ENCODE peak calls at places on chromosomes 11 and 22, in ten cellular contexts. One of them, this sample, is unnamed.

GRCh38 chr11:129279326-129280026 is 87.4 kb upstream of the ARHGAP32 start:
- DNase-seq in omental fat pad: no peak
- DNase-seq in kidney epithelial cell: no peak
- DNase-seq in stimulated activated CD4-positive, alpha-beta T cell treated with anti-CD3 and anti-CD28 coated beads, Interleukin-4, amount 100 ng/mL, for 4 hours: peak
- DNase-seq in fibroblast of mammary gland: peak
- DNase-seq in GM03348: peak
- DNase-seq in AG10803: peak
- DNase-seq in cardiac fibroblast: peak
- DNase-seq in lung microvascular endothelial cell: peak
- DNase-seq in ureter: peak
- DNase-seq in this sample: peak

GRCh38 chr22:43897751-43898261 is 6.0 kb upstream of the PNPLA5 start:
- DNase-seq in fibroblast of mammary gland: peak
- DNase-seq in ureter: no peak
- DNase-seq in GM03348: peak
- DNase-seq in AG10803: peak
- DNase-seq in omental fat pad: no peak
- DNase-seq in cardiac fibroblast: peak
- DNase-seq in lung microvascular endothelial cell: no peak
- DNase-seq in kidney epithelial cell: peak
- DNase-seq in stimulated activated CD4-positive, alpha-beta T cell treated with anti-CD3 and anti-CD28 coated beads, Interleukin-4, amount 100 ng/mL, for 4 hours: no peak
- DNase-seq in this sample: peak

GRCh38 chr11:575324-575995 is 810 bp upstream of the PHRF1 start:
- DNase-seq in omental fat pad: no peak
- DNase-seq in fibroblast of mammary gland: no peak
- DNase-seq in stimulated activated CD4-positive, alpha-beta T cell treated with anti-CD3 and anti-CD28 coated beads, Interleukin-4, amount 100 ng/mL, for 4 hours: no peak
- DNase-seq in GM03348: no peak
- DNase-seq in AG10803: peak
- DNase-seq in kidney epithelial cell: no peak
- DNase-seq in cardiac fibroblast: no peak
- DNase-seq in lung microvascular endothelial cell: no peak
- DNase-seq in ureter: no peak
- DNase-seq in this sample: no peak

GRCh38 chr22:37174964-37175363 is 13.1 kb downstream of the C1QTNF6 start:
- DNase-seq in cardiac fibroblast: no peak
- DNase-seq in AG10803: no peak
- DNase-seq in stimulated activated CD4-positive, alpha-beta T cell treated with anti-CD3 and anti-CD28 coated beads, Interleukin-4, amount 100 ng/mL, for 4 hours: no peak
- DNase-seq in lung microvascular endothelial cell: no peak
- DNase-seq in omental fat pad: no peak
- DNase-seq in fibroblast of mammary gland: no peak
- DNase-seq in ureter: no peak
- DNase-seq in kidney epithelial cell: no peak
- DNase-seq in GM03348: no peak
- DNase-seq in this sample: no peak

GRCh38 chr22:27507935-27508504 is 293.5 kb downstream of the MN1 start:
- DNase-seq in ureter: no peak
- DNase-seq in lung microvascular endothelial cell: no peak
- DNase-seq in fibroblast of mammary gland: peak
- DNase-seq in cardiac fibroblast: no peak
- DNase-seq in omental fat pad: no peak
- DNase-seq in AG10803: no peak
- DNase-seq in stimulated activated CD4-positive, alpha-beta T cell treated with anti-CD3 and anti-CD28 coated beads, Interleukin-4, amount 100 ng/mL, for 4 hours: no peak
- DNase-seq in GM03348: peak
- DNase-seq in kidney epithelial cell: no peak
- DNase-seq in this sample: no peak

GRCh38 chr22:26927841-26928240 is 270.5 kb downstream of the MIAT start:
- DNase-seq in AG10803: no peak
- DNase-seq in cardiac fibroblast: no peak
- DNase-seq in GM03348: no peak
- DNase-seq in ureter: no peak
- DNase-seq in lung microvascular endothelial cell: no peak
- DNase-seq in omental fat pad: no peak
- DNase-seq in stimulated activated CD4-positive, alpha-beta T cell treated with anti-CD3 and anti-CD28 coated beads, Interleukin-4, amount 100 ng/mL, for 4 hours: no peak
- DNase-seq in fibroblast of mammary gland: no peak
- DNase-seq in kidney epithelial cell: no peak
- DNase-seq in this sample: no peak

GRCh38 chr22:28448625-28449024 is 231.0 kb downstream of the TTC28 start:
- DNase-seq in GM03348: no peak
- DNase-seq in omental fat pad: no peak
- DNase-seq in stimulated activated CD4-positive, alpha-beta T cell treated with anti-CD3 and anti-CD28 coated beads, Interleukin-4, amount 100 ng/mL, for 4 hours: no peak
- DNase-seq in kidney epithelial cell: no peak
- DNase-seq in lung microvascular endothelial cell: no peak
- DNase-seq in AG10803: no peak
- DNase-seq in fibroblast of mammary gland: no peak
- DNase-seq in ureter: no peak
- DNase-seq in cardiac fibroblast: no peak
- DNase-seq in this sample: no peak

GRCh38 chr11:17742019-17742418 is 7.4 kb downstream of the KCNC1 start:
- DNase-seq in ureter: no peak
- DNase-seq in stimulated activated CD4-positive, alpha-beta T cell treated with anti-CD3 and anti-CD28 coated beads, Interleukin-4, amount 100 ng/mL, for 4 hours: no peak
- DNase-seq in AG10803: no peak
- DNase-seq in omental fat pad: no peak
- DNase-seq in GM03348: no peak
- DNase-seq in lung microvascular endothelial cell: no peak
- DNase-seq in fibroblast of mammary gland: no peak
- DNase-seq in cardiac fibroblast: no peak
- DNase-seq in kidney epithelial cell: no peak
- DNase-seq in this sample: no peak

GRCh38 chr11:76685841-76686240 is 15.3 kb upstream of the LRRC32 start:
- DNase-seq in lung microvascular endothelial cell: no peak
- DNase-seq in GM03348: no peak
- DNase-seq in ureter: no peak
- DNase-seq in cardiac fibroblast: no peak
- DNase-seq in AG10803: no peak
- DNase-seq in omental fat pad: no peak
- DNase-seq in stimulated activated CD4-positive, alpha-beta T cell treated with anti-CD3 and anti-CD28 coated beads, Interleukin-4, amount 100 ng/mL, for 4 hours: no peak
- DNase-seq in kidney epithelial cell: no peak
- DNase-seq in fibroblast of mammary gland: no peak
- DNase-seq in this sample: no peak

GRCh38 chr22:17988800-17989513 is 35.4 kb downstream of the MICAL3 start:
- DNase-seq in kidney epithelial cell: no peak
- DNase-seq in omental fat pad: no peak
- DNase-seq in AG10803: no peak
- DNase-seq in fibroblast of mammary gland: no peak
- DNase-seq in stimulated activated CD4-positive, alpha-beta T cell treated with anti-CD3 and anti-CD28 coated beads, Interleukin-4, amount 100 ng/mL, for 4 hours: no peak
- DNase-seq in cardiac fibroblast: no peak
- DNase-seq in ureter: no peak
- DNase-seq in GM03348: no peak
- DNase-seq in lung microvascular endothelial cell: peak
- DNase-seq in this sample: no peak

GRCh38 chr11:8019671-8020597 is 32.8 kb downstream of the EIF3F start:
- DNase-seq in cardiac fibroblast: peak
- DNase-seq in ureter: peak
- DNase-seq in lung microvascular endothelial cell: no peak
- DNase-seq in GM03348: peak
- DNase-seq in kidney epithelial cell: no peak
- DNase-seq in omental fat pad: no peak
- DNase-seq in AG10803: peak
- DNase-seq in stimulated activated CD4-positive, alpha-beta T cell treated with anti-CD3 and anti-CD28 coated beads, Interleukin-4, amount 100 ng/mL, for 4 hours: peak
- DNase-seq in fibroblast of mammary gland: peak
- DNase-seq in this sample: no peak

GRCh38 chr22:35301370-35301874 is 1.7 kb downstream of the TOM1 start:
- DNase-seq in AG10803: peak
- DNase-seq in lung microvascular endothelial cell: no peak
- DNase-seq in stimulated activated CD4-positive, alpha-beta T cell treated with anti-CD3 and anti-CD28 coated beads, Interleukin-4, amount 100 ng/mL, for 4 hours: no peak
- DNase-seq in ureter: no peak
- DNase-seq in kidney epithelial cell: no peak
- DNase-seq in cardiac fibroblast: peak
- DNase-seq in GM03348: peak
- DNase-seq in fibroblast of mammary gland: peak
- DNase-seq in omental fat pad: peak
- DNase-seq in this sample: no peak

This sample was measured in amygdala.